ENCODE peak calls at places on chromosomes 12 and 14, in five cellular contexts. C, W, N, P and X are unnamed samples.

GRCh38 chr14:76268700-76269099 is 107.2 kb upstream of the ESRRB start:
- ATAC-seq in C (no peak), W (no peak), N (no peak), P (no peak), X (no peak)

GRCh38 chr14:24677956-24678355 is 44.0 kb upstream of the GZMB start:
- ATAC-seq in C (no peak), W (no peak), N (no peak), P (no peak), X (no peak)

GRCh38 chr12:30968211-30968610 is 41.7 kb downstream of the TSPAN11 start:
- ATAC-seq in C (no peak), W (no peak), N (no peak), P (no peak), X (no peak)

GRCh38 chr12:8780389-8780788 is 42.0 kb upstream of the A2ML1 start:
- ATAC-seq in C (no peak), W (no peak), N (no peak), P (no peak), X (no peak)

GRCh38 chr12:64584173-64584555 is 26.1 kb upstream of the RASSF3 start:
- ATAC-seq in C (no peak), W (no peak), N (no peak), P (no peak), X (no peak)

GRCh38 chr12:124369055-124369900 is 74.4 kb downstream of the RFLNA start:
- ATAC-seq in C (no peak), W (peak), N (peak), P (no peak), X (no peak)

GRCh38 chr12:6868211-6869048 is 1.1 kb downstream of the TPI1 start:
- ATAC-seq in C (no peak), W (no peak), N (no peak), P (peak), X (no peak)

GRCh38 chr14:92093320-92093719 is 13.1 kb downstream of the ATXN3 start:
- ATAC-seq in C (no peak), W (no peak), N (no peak), P (no peak), X (no peak)

GRCh38 chr14:74238974-74239847 is at the start of gene VSX2:
- ATAC-seq in C (no peak), W (no peak), N (no peak), P (no peak), X (no peak)

GRCh38 chr12:108691995-108692808 is 39.1 kb downstream of the CORO1C start:
- ATAC-seq in C (no peak), W (peak), N (peak), P (peak), X (peak)

GRCh38 chr14:88983755-88984154 is 159.3 kb downstream of the TTC8 start:
- ATAC-seq in C (no peak), W (no peak), N (no peak), P (no peak), X (no peak)

GRCh38 chr12:6193853-6194815 is 6.1 kb upstream of the CD9 start:
- ATAC-seq in C (no peak), W (no peak), N (no peak), P (no peak), X (peak)

GRCh38 chr12:56087220-56087619 is 7.3 kb downstream of the ERBB3 start:
- ATAC-seq in C (no peak), W (peak), N (peak), P (no peak), X (no peak)

GRCh38 chr14:91294153-91294552 is 49.6 kb upstream of the GPR68 start:
- ATAC-seq in C (no peak), W (no peak), N (no peak), P (no peak), X (no peak)

GRCh38 chr12:2891240-2892053 is 756 bp downstream of the TULP3 start:
- ATAC-seq in C (peak), W (peak), N (peak), P (peak), X (peak)

GRCh38 chr14:77276959-77277358 is 6.0 kb upstream of the NGB start:
- ATAC-seq in C (no peak), W (no peak), N (no peak), P (no peak), X (no peak)

GRCh38 chr14:81245771-81246170 is 25.0 kb upstream of the GTF2A1 start:
- ATAC-seq in C (no peak), W (no peak), N (no peak), P (no peak), X (no peak)

GRCh38 chr12:6653342-6653741 is 6.1 kb upstream of the ACRBP start:
- ATAC-seq in C (no peak), W (no peak), N (no peak), P (no peak), X (no peak)

GRCh38 chr12:119804011-119804641 is 73.0 kb downstream of the CIT start:
- ATAC-seq in C (no peak), W (peak), N (peak), P (no peak), X (no peak)

GRCh38 chr14:80055912-80056801 is 155.1 kb downstream of the DIO2 start:
- ATAC-seq in C (no peak), W (peak), N (peak), P (peak), X (no peak)

GRCh38 chr14:103033744-103034143 is 23.6 kb downstream of the CDC42BPB start:
- ATAC-seq in C (no peak), W (no peak), N (no peak), P (no peak), X (no peak)

GRCh38 chr12:50537538-50537919 is 32.7 kb downstream of the DIP2B start:
- ATAC-seq in C (peak), W (no peak), N (no peak), P (no peak), X (no peak)

GRCh38 chr14:56172571-56172971 is 54.4 kb downstream of the PELI2 start:
- ATAC-seq in C (no peak), W (no peak), N (peak), P (peak), X (no peak)

GRCh38 chr14:74476107-74476506 is 17.0 kb downstream of the NPC2 start:
- ATAC-seq in C (no peak), W (no peak), N (peak), P (no peak), X (no peak)

GRCh38 chr14:93114068-93114710 is 1.5 kb downstream of the ITPK1 start:
- ATAC-seq in C (no peak), W (no peak), N (no peak), P (no peak), X (no peak)